ENCODE peak calls at places on chromosomes 7 and 10, in nine cellular contexts. H is bronchial epithelial cell; V is NCI-H2081; X is fibroblast of the conjunctiva; L is neural progenitor cell; G is hippocampal formation; F is stimulated activated CD8-positive, alpha-beta memory T cell treated with anti-CD3 and anti-CD28 coated beads, Interleukin-15, amount 100 ng/mL, for 24 hours; C is T-helper 9 cell; J is Daoy. Q is an unnamed sample.

GRCh38 chr7:3067193-3067592 is 23.5 kb upstream of the CARD11 start:
- DNase-seq in V (no peak), X (no peak), L (no peak), C (no peak), F (no peak), H (no peak), G (no peak), J (peak; percentile 26), Q (no peak)

GRCh38 chr10:114507449-114507848 is 103.1 kb upstream of the AFAP1L2 start:
- DNase-seq in L (no peak), J (no peak), C (no peak), G (no peak), X (no peak), V (no peak), H (peak; percentile 44), F (no peak), Q (no peak)

GRCh38 chr7:38932509-38933168 is 23.6 kb upstream of the VPS41 start:
- DNase-seq in J (peak; percentile 70), X (peak; percentile 28), G (peak; percentile 11), H (no peak), C (peak; percentile 26), F (peak; percentile 13), L (peak; percentile 82), V (peak; percentile 81), Q (peak; percentile 32)

GRCh38 chr7:1564603-1565022 is 5.2 kb downstream of the PSMG3 start:
- DNase-seq in X (no peak), L (no peak), F (no peak), V (no peak), H (peak; percentile 59), J (peak; percentile 43), G (no peak), C (no peak), Q (no peak)

GRCh38 chr10:52351911-52352310 is 37.8 kb downstream of the DKK1 start:
- DNase-seq in J (no peak), L (no peak), V (no peak), H (no peak), X (no peak), C (no peak), F (no peak), G (no peak), Q (no peak)

GRCh38 chr7:149741629-149742028 is 31.8 kb downstream of the ZNF467 start:
- DNase-seq in X (no peak), C (no peak), L (no peak), V (peak; percentile 13), G (peak; percentile 41), H (no peak), F (no peak), J (no peak), Q (peak; percentile 49)

GRCh38 chr7:130380121-130380860 is at the start of gene CPA1:
- DNase-seq in V (no peak), H (no peak), G (no peak), F (no peak), J (no peak), C (no peak), L (no peak), X (no peak), Q (no peak)

GRCh38 chr7:6012355-6013104 is 3.5 kb downstream of the AIMP2 start:
- DNase-seq in F (no peak), C (no peak), J (no peak), X (no peak), L (no peak), H (peak; percentile 68), V (no peak), G (no peak), Q (no peak)

GRCh38 chr7:102841290-102841689 is 71.5 kb upstream of the LRRC17 start:
- DNase-seq in G (no peak), J (no peak), H (no peak), V (no peak), X (no peak), F (no peak), L (no peak), C (no peak), Q (no peak)